ENCODE peak calls at places on chromosome 1, in five cellular contexts. One of them, this sample, is unnamed.

GRCh38 chr1:22450421-22451021 is 1.1 kb upstream of the ZBTB40 start:
- DNase-seq in cardiac muscle cell: no peak
- DNase-seq in cardiac fibroblast: no peak
- DNase-seq in activated CD4-positive, alpha-beta T cell treated with anti-CD3 and anti-CD28 coated beads for 4 hours: no peak
- DNase-seq in GM12865: no peak
- DNase-seq in this sample: no peak

GRCh38 chr1:52281518-52281917 is 84.5 kb downstream of the CC2D1B start:
- DNase-seq in cardiac muscle cell: peak; percentile 71
- DNase-seq in cardiac fibroblast: peak; percentile 57
- DNase-seq in activated CD4-positive, alpha-beta T cell treated with anti-CD3 and anti-CD28 coated beads for 4 hours: no peak
- DNase-seq in GM12865: no peak
- DNase-seq in this sample: no peak

GRCh38 chr1:216064643-216065042 is 358.6 kb downstream of the USH2A start:
- DNase-seq in cardiac muscle cell: no peak
- DNase-seq in cardiac fibroblast: no peak
- DNase-seq in activated CD4-positive, alpha-beta T cell treated with anti-CD3 and anti-CD28 coated beads for 4 hours: no peak
- DNase-seq in GM12865: no peak
- DNase-seq in this sample: no peak

GRCh38 chr1:182069028-182069466 is 7.5 kb upstream of the ZNF648 start:
- DNase-seq in cardiac muscle cell: peak; percentile 37
- DNase-seq in cardiac fibroblast: peak; percentile 14
- DNase-seq in activated CD4-positive, alpha-beta T cell treated with anti-CD3 and anti-CD28 coated beads for 4 hours: no peak
- DNase-seq in GM12865: peak; percentile 43
- DNase-seq in this sample: no peak

GRCh38 chr1:42676534-42677087 is 5.6 kb upstream of the YBX1 start:
- DNase-seq in cardiac muscle cell: no peak
- DNase-seq in cardiac fibroblast: no peak
- DNase-seq in activated CD4-positive, alpha-beta T cell treated with anti-CD3 and anti-CD28 coated beads for 4 hours: no peak
- DNase-seq in GM12865: no peak
- DNase-seq in this sample: no peak

GRCh38 chr1:217272385-217272784 is 358.5 kb downstream of the GPATCH2 start:
- DNase-seq in cardiac muscle cell: peak; percentile 85
- DNase-seq in cardiac fibroblast: peak; percentile 87
- DNase-seq in activated CD4-positive, alpha-beta T cell treated with anti-CD3 and anti-CD28 coated beads for 4 hours: no peak
- DNase-seq in GM12865: no peak
- DNase-seq in this sample: no peak

GRCh38 chr1:1164701-1165451 is 8.8 kb upstream of the TTLL10 start:
- DNase-seq in cardiac muscle cell: no peak
- DNase-seq in cardiac fibroblast: no peak
- DNase-seq in activated CD4-positive, alpha-beta T cell treated with anti-CD3 and anti-CD28 coated beads for 4 hours: no peak
- DNase-seq in GM12865: no peak
- DNase-seq in this sample: no peak

GRCh38 chr1:243454328-243454997 is 198.6 kb downstream of the SDCCAG8 start:
- DNase-seq in cardiac muscle cell: no peak
- DNase-seq in cardiac fibroblast: no peak
- DNase-seq in activated CD4-positive, alpha-beta T cell treated with anti-CD3 and anti-CD28 coated beads for 4 hours: no peak
- DNase-seq in GM12865: no peak
- DNase-seq in this sample: no peak

GRCh38 chr1:75731881-75732280 is 7.4 kb downstream of the ACADM start:
- DNase-seq in cardiac muscle cell: no peak
- DNase-seq in cardiac fibroblast: peak; percentile 16
- DNase-seq in activated CD4-positive, alpha-beta T cell treated with anti-CD3 and anti-CD28 coated beads for 4 hours: no peak
- DNase-seq in GM12865: no peak
- DNase-seq in this sample: no peak

GRCh38 chr1:54695764-54696163 is 19.9 kb upstream of the TTC4 start:
- DNase-seq in cardiac muscle cell: no peak
- DNase-seq in cardiac fibroblast: no peak
- DNase-seq in activated CD4-positive, alpha-beta T cell treated with anti-CD3 and anti-CD28 coated beads for 4 hours: no peak
- DNase-seq in GM12865: no peak
- DNase-seq in this sample: no peak

GRCh38 chr1:156709743-156710489 is 4.5 kb upstream of the CRABP2 start:
- DNase-seq in cardiac muscle cell: peak; percentile 78
- DNase-seq in cardiac fibroblast: peak; percentile 51
- DNase-seq in activated CD4-positive, alpha-beta T cell treated with anti-CD3 and anti-CD28 coated beads for 4 hours: no peak
- DNase-seq in GM12865: no peak
- DNase-seq in this sample: no peak